ENCODE peak calls at places on chromosomes 6 and 20, in four cellular contexts. R, C, S and G are unnamed samples. For H3K4me1, the result is how much of the 10 kb centered on the place peaks cover.

GRCh38 chr6:121436966-121437756 is 1.7 kb downstream of the GJA1 start:
- DNase-seq in S (no peak), R (peak), C (peak), G (peak)

GRCh38 chr20:52261792-52262191 is 70.2 kb upstream of the ZFP64 start:
- DNase-seq in R (no peak), C (no peak), S (no peak), G (no peak)

GRCh38 chr20:1775117-1775516 is 117.5 kb upstream of the SIRPG start:
- DNase-seq in C (no peak), S (no peak), R (no peak), G (no peak)

GRCh38 chr6:46490425-46491200 is 636 bp downstream of the RCAN2 start:
- DNase-seq in S (peak), R (peak), C (no peak), G (peak)

GRCh38 chr6:74657033-74657432 is 548.8 kb downstream of the COL12A1 start:
- DNase-seq in C (no peak), R (no peak), S (no peak), G (no peak)

GRCh38 chr6:9745476-9745875 is 669.4 kb downstream of the TFAP2A start:
- DNase-seq in R (no peak), C (no peak), S (no peak), G (no peak)

GRCh38 chr6:54307412-54308036 is 717 bp upstream of the TINAG start:
- DNase-seq in S (no peak), R (no peak), C (no peak), G (no peak)

GRCh38 chr6:25006565-25007001 is 70.8 kb upstream of the RIPOR2 start:
- DNase-seq in R (no peak), S (peak), C (peak), G (peak)

GRCh38 chr6:21185849-21186478 is 407.6 kb upstream of the SOX4 start:
- DNase-seq in C (peak), S (no peak), R (no peak), G (no peak)

GRCh38 chr6:147503587-147503986 is 4.9 kb upstream of the SAMD5 start:
- DNase-seq in R (no peak), C (no peak), S (no peak), G (no peak)

DNA sequence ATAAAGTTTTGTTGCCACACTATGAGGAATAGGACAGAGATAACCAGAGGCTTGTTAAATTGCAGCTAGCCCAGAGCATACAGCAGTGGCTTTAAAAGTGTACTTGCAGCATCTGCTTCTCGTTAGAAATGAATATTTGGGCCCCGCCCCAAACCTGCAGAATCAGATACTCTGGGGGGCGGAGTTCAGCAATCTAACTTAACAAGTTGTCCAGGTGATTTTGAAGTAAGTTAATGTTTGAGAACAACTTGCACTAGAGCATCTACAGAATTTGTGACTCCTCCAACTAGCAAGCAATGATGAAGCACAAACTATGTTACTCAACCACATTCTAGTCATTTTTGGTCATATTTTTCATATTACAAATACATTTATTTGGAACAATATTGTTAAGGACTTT is 10.6 kb upstream of the SUPT3H start:
- DNase-seq in S (no peak), R (no peak), C (no peak), G (no peak)
- H3K4me3 ChIP-seq in S (no peak), R (no peak), C (no peak), G (no peak)

DNA sequence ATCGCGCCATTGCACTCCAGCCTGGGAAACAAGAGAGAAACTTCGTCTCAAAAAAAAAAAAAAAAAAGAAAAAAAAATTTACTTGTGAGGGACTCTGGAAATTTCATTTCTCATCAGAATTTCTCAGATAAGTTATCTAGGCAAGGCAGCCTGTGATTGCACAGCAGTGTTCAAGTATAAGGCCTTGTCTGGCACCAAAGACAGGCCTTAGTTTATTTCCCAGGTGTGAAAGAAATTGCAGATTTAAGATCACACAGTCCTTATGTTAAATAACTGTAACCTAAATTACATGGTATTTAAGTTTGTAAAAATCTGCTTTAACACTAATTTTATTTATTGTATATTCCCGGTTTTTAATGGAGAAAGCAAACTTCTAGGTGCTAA is 34.8 kb downstream of the HFE start:
- DNase-seq in S (no peak), R (no peak), C (no peak), G (no peak)
- H3K4me1 ChIP-seq in S (under half), R (under half), C (under half), G (under half)

GRCh38 chr20:290081-290831 is at the start of gene C20orf96:
- DNase-seq in S (peak), R (peak), C (peak), G (peak)
- TF ChIP-seq POLR2AphosphoS5 in S (peak), R (no peak), C (peak), G (no peak)

GRCh38 chr20:37522258-37523011 is 1.4 kb downstream of the NNAT start:
- DNase-seq in C (peak), S (peak), R (peak), G (peak)
- H3K4me3 ChIP-seq in C (no peak), S (no peak), R (no peak), G (peak)

GRCh38 chr20:36098364-36098763 is 56.2 kb upstream of the EPB41L1 start:
- DNase-seq in R (no peak), C (peak), S (no peak), G (no peak)

GRCh38 chr20:36101201-36101600 is 53.3 kb upstream of the EPB41L1 start:
- DNase-seq in R (no peak), C (no peak), S (no peak), G (no peak)

GRCh38 chr20:36097751-36098151 is 56.8 kb upstream of the EPB41L1 start:
- DNase-seq in C (peak), R (no peak), S (no peak), G (no peak)

GRCh38 chr20:36097331-36097730 is 57.2 kb upstream of the EPB41L1 start:
- DNase-seq in C (peak), R (no peak), S (no peak), G (no peak)

DNA sequence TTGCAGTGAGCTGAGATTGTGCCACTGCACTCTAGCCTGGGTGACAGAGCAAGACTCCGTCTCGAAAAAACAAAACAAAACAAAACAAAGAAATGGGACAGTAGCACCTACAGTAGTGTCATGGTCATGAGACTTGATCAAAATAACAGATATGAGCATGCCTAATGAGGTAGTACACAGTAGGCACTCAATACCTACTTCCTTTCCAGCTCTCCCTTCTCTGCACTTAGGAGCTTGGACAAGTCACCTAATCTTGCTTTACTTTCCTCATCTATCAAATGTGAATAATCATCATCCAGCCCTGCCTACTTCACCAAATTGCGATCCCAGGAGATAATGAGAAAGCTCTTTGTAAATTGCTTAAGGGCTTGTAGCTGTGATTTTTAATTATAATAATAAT is 55.4 kb upstream of the EPB41L1 start:
- DNase-seq in S (no peak), R (no peak), C (no peak), G (no peak)
- H3K4me1 ChIP-seq in S (under half), R (half or more), C (under half), G (under half)

DNA sequence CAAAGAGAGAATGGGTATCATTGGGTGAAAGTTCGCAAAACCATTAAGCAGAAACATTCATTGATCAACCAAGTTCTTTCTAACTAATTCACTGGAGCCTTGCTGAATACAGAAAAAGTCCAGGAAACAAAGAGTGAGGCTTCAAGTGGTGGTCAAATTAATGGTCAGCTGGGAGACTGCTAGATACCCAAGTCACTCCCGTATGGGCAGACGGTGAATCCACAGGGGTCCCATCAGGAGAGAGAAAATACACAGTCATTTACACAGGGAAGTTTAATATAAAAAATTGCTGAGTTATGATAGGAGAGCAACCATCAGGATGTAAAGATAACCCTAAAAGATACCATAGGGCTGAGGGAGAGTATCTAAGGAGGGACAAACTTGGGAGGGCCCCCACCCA is 198.7 kb upstream of the DTNBP1 start:
- DNase-seq in R (no peak), S (no peak), C (no peak), G (no peak)
- TF ChIP-seq POLR2AphosphoS5 in R (no peak), S (no peak), C (no peak), G (no peak)